ENCODE peak calls at places on chromosomes 16 and 17, in seven cellular contexts. One of them, this sample, is unnamed.
A peak's percentile ranks its signal among the peaks of the same experiment; 100 is the strongest.

GRCh38 chr17:49881054-49881402 is 33.2 kb upstream of the TAC4 start:
- DNase-seq in left lobe of liver: no peak
- DNase-seq in nephron progenitor cell: no peak
- DNase-seq in T1000: no peak
- DNase-seq in esophagus squamous epithelium: no peak
- DNase-seq in Caki2: no peak
- DNase-seq in smooth muscle cell of the brain vasculature: no peak
- DNase-seq in this sample: no peak

GRCh38 chr16:46884513-46885293 is 541 bp downstream of the GPT2 start:
- DNase-seq in left lobe of liver: no peak
- DNase-seq in nephron progenitor cell: peak; percentile 42
- DNase-seq in T1000: no peak
- DNase-seq in esophagus squamous epithelium: no peak
- DNase-seq in Caki2: peak; percentile 6
- DNase-seq in smooth muscle cell of the brain vasculature: no peak
- DNase-seq in this sample: no peak

GRCh38 chr17:42133461-42134041 is 10.9 kb downstream of the HSPB9 start:
- DNase-seq in left lobe of liver: no peak
- DNase-seq in nephron progenitor cell: no peak
- DNase-seq in T1000: no peak
- DNase-seq in esophagus squamous epithelium: no peak
- DNase-seq in Caki2: peak; percentile 34
- DNase-seq in smooth muscle cell of the brain vasculature: no peak
- DNase-seq in this sample: no peak

GRCh38 chr16:11681526-11681925 is 13.3 kb downstream of the SNN start:
- DNase-seq in left lobe of liver: no peak
- DNase-seq in nephron progenitor cell: no peak
- DNase-seq in T1000: no peak
- DNase-seq in esophagus squamous epithelium: no peak
- DNase-seq in Caki2: peak; percentile 19
- DNase-seq in smooth muscle cell of the brain vasculature: no peak
- DNase-seq in this sample: no peak

GRCh38 chr17:32929288-32929574 is 1.3 kb downstream of the TMEM98 start:
- DNase-seq in left lobe of liver: no peak
- DNase-seq in nephron progenitor cell: peak; percentile 56
- DNase-seq in T1000: no peak
- DNase-seq in esophagus squamous epithelium: no peak
- DNase-seq in Caki2: no peak
- DNase-seq in smooth muscle cell of the brain vasculature: no peak
- DNase-seq in this sample: no peak

GRCh38 chr17:79627184-79627765 is 16.4 kb upstream of the RBFOX3 start:
- DNase-seq in left lobe of liver: peak; percentile 36
- DNase-seq in nephron progenitor cell: no peak
- DNase-seq in T1000: no peak
- DNase-seq in esophagus squamous epithelium: no peak
- DNase-seq in Caki2: no peak
- DNase-seq in smooth muscle cell of the brain vasculature: no peak
- DNase-seq in this sample: no peak

GRCh38 chr17:81898029-81898866 is 3.8 kb upstream of the NPB start:
- DNase-seq in left lobe of liver: no peak
- DNase-seq in nephron progenitor cell: no peak
- DNase-seq in T1000: peak; percentile 91
- DNase-seq in esophagus squamous epithelium: no peak
- DNase-seq in Caki2: peak; percentile 80
- DNase-seq in smooth muscle cell of the brain vasculature: peak; percentile 65
- DNase-seq in this sample: no peak

GRCh38 chr16:58588406-58588805 is 41.2 kb downstream of the CNOT1 start:
- DNase-seq in left lobe of liver: no peak
- DNase-seq in nephron progenitor cell: no peak
- DNase-seq in T1000: no peak
- DNase-seq in esophagus squamous epithelium: no peak
- DNase-seq in Caki2: no peak
- DNase-seq in smooth muscle cell of the brain vasculature: no peak
- DNase-seq in this sample: no peak

GRCh38 chr17:60391419-60392041 is 403 bp downstream of the USP32 start:
- DNase-seq in left lobe of liver: no peak
- DNase-seq in nephron progenitor cell: peak; percentile 81
- DNase-seq in T1000: no peak
- DNase-seq in esophagus squamous epithelium: no peak
- DNase-seq in Caki2: no peak
- DNase-seq in smooth muscle cell of the brain vasculature: no peak
- DNase-seq in this sample: no peak

GRCh38 chr16:15650698-15651161 is 685 bp downstream of the NDE1 start:
- DNase-seq in left lobe of liver: no peak
- DNase-seq in nephron progenitor cell: peak; percentile 35
- DNase-seq in T1000: no peak
- DNase-seq in esophagus squamous epithelium: no peak
- DNase-seq in Caki2: peak; percentile 22
- DNase-seq in smooth muscle cell of the brain vasculature: no peak
- DNase-seq in this sample: no peak

GRCh38 chr16:27706156-27706705 is 156.3 kb downstream of the KATNIP start:
- DNase-seq in left lobe of liver: no peak
- DNase-seq in nephron progenitor cell: no peak
- DNase-seq in T1000: no peak
- DNase-seq in esophagus squamous epithelium: no peak
- DNase-seq in Caki2: no peak
- DNase-seq in smooth muscle cell of the brain vasculature: no peak
- DNase-seq in this sample: no peak

GRCh38 chr17:42849451-42850157 is 1.4 kb upstream of the AOC3 start:
- DNase-seq in left lobe of liver: peak; percentile 89
- DNase-seq in nephron progenitor cell: no peak
- DNase-seq in T1000: no peak
- DNase-seq in esophagus squamous epithelium: no peak
- DNase-seq in Caki2: peak; percentile 83
- DNase-seq in smooth muscle cell of the brain vasculature: no peak
- DNase-seq in this sample: no peak

GRCh38 chr17:5541610-5542202 is 42.6 kb downstream of the NLRP1 start:
- DNase-seq in left lobe of liver: peak; percentile 30
- DNase-seq in nephron progenitor cell: no peak
- DNase-seq in T1000: no peak
- DNase-seq in esophagus squamous epithelium: no peak
- DNase-seq in Caki2: no peak
- DNase-seq in smooth muscle cell of the brain vasculature: no peak
- DNase-seq in this sample: no peak

GRCh38 chr16:73170587-73170986 is 122.7 kb upstream of the ZFHX3 start:
- DNase-seq in left lobe of liver: no peak
- DNase-seq in nephron progenitor cell: no peak
- DNase-seq in T1000: no peak
- DNase-seq in esophagus squamous epithelium: no peak
- DNase-seq in Caki2: no peak
- DNase-seq in smooth muscle cell of the brain vasculature: no peak
- DNase-seq in this sample: no peak

GRCh38 chr16:79334127-79334526 is 266.4 kb downstream of the MAF start:
- DNase-seq in left lobe of liver: no peak
- DNase-seq in nephron progenitor cell: peak; percentile 27
- DNase-seq in T1000: no peak
- DNase-seq in esophagus squamous epithelium: no peak
- DNase-seq in Caki2: no peak
- DNase-seq in smooth muscle cell of the brain vasculature: no peak
- DNase-seq in this sample: no peak

GRCh38 chr16:25135239-25135878 is 23.8 kb downstream of the LCMT1 start:
- DNase-seq in left lobe of liver: no peak
- DNase-seq in nephron progenitor cell: no peak
- DNase-seq in T1000: no peak
- DNase-seq in esophagus squamous epithelium: no peak
- DNase-seq in Caki2: peak; percentile 56
- DNase-seq in smooth muscle cell of the brain vasculature: no peak
- DNase-seq in this sample: no peak

GRCh38 chr16:60204221-60204620 is 1470.1 kb upstream of the GOT2 start:
- DNase-seq in left lobe of liver: no peak
- DNase-seq in nephron progenitor cell: no peak
- DNase-seq in T1000: no peak
- DNase-seq in esophagus squamous epithelium: no peak
- DNase-seq in Caki2: no peak
- DNase-seq in smooth muscle cell of the brain vasculature: no peak
- DNase-seq in this sample: no peak

GRCh38 chr16:84043486-84044107 is 1.0 kb upstream of the SLC38A8 start:
- DNase-seq in left lobe of liver: no peak
- DNase-seq in nephron progenitor cell: no peak
- DNase-seq in T1000: no peak
- DNase-seq in esophagus squamous epithelium: no peak
- DNase-seq in Caki2: no peak
- DNase-seq in smooth muscle cell of the brain vasculature: no peak
- DNase-seq in this sample: no peak

GRCh38 chr16:56896244-56896643 is 31.2 kb downstream of the SLC12A3 start:
- DNase-seq in left lobe of liver: no peak
- DNase-seq in nephron progenitor cell: no peak
- DNase-seq in T1000: no peak
- DNase-seq in esophagus squamous epithelium: no peak
- DNase-seq in Caki2: no peak
- DNase-seq in smooth muscle cell of the brain vasculature: no peak
- DNase-seq in this sample: no peak

GRCh38 chr16:51592013-51592501 is 441.0 kb upstream of the SALL1 start:
- DNase-seq in left lobe of liver: no peak
- DNase-seq in nephron progenitor cell: peak; percentile 44
- DNase-seq in T1000: no peak
- DNase-seq in esophagus squamous epithelium: no peak
- DNase-seq in Caki2: peak; percentile 41
- DNase-seq in smooth muscle cell of the brain vasculature: no peak
- DNase-seq in this sample: no peak

GRCh38 chr17:6040473-6040872 is 29.7 kb upstream of the WSCD1 start:
- DNase-seq in left lobe of liver: peak; percentile 54
- DNase-seq in nephron progenitor cell: no peak
- DNase-seq in T1000: no peak
- DNase-seq in esophagus squamous epithelium: no peak
- DNase-seq in Caki2: no peak
- DNase-seq in smooth muscle cell of the brain vasculature: no peak
- DNase-seq in this sample: no peak

GRCh38 chr17:80625627-80626026 is 81.0 kb downstream of the RPTOR start:
- DNase-seq in left lobe of liver: peak; percentile 35
- DNase-seq in nephron progenitor cell: no peak
- DNase-seq in T1000: no peak
- DNase-seq in esophagus squamous epithelium: no peak
- DNase-seq in Caki2: no peak
- DNase-seq in smooth muscle cell of the brain vasculature: no peak
- DNase-seq in this sample: no peak

GRCh38 chr17:37458805-37459204 is 30.9 kb upstream of the DUSP14 start:
- DNase-seq in left lobe of liver: no peak
- DNase-seq in nephron progenitor cell: no peak
- DNase-seq in T1000: no peak
- DNase-seq in esophagus squamous epithelium: no peak
- DNase-seq in Caki2: no peak
- DNase-seq in smooth muscle cell of the brain vasculature: no peak
- DNase-seq in this sample: no peak

GRCh38 chr17:41837761-41838538 is at the start of gene KLHL10:
- DNase-seq in left lobe of liver: no peak
- DNase-seq in nephron progenitor cell: no peak
- DNase-seq in T1000: no peak
- DNase-seq in esophagus squamous epithelium: no peak
- DNase-seq in Caki2: no peak
- DNase-seq in smooth muscle cell of the brain vasculature: no peak
- DNase-seq in this sample: no peak

GRCh38 chr16:68076560-68076959 is 8.6 kb upstream of the NFATC3 start:
- DNase-seq in left lobe of liver: peak; percentile 88
- DNase-seq in nephron progenitor cell: no peak
- DNase-seq in T1000: no peak
- DNase-seq in esophagus squamous epithelium: no peak
- DNase-seq in Caki2: no peak
- DNase-seq in smooth muscle cell of the brain vasculature: no peak
- DNase-seq in this sample: no peak

GRCh38 chr17:6479626-6480324 is 35.5 kb downstream of the PIMREG start:
- DNase-seq in left lobe of liver: no peak
- DNase-seq in nephron progenitor cell: no peak
- DNase-seq in T1000: no peak
- DNase-seq in esophagus squamous epithelium: no peak
- DNase-seq in Caki2: no peak
- DNase-seq in smooth muscle cell of the brain vasculature: no peak
- DNase-seq in this sample: no peak

This sample was measured in thoracic aorta.